ENCODE peak calls at places on chromosomes 16 and 17, in nine cellular contexts. J is left ventricle myocardium inferior, U is thoracic aorta, A is retinal pigment epithelial cell, W is lower lobe of right lung, M is upper lobe of right lung, G is astrocyte of the spinal cord, H is brain microvascular endothelial cell, V is neural progenitor cell. D is an unnamed sample.
A peak's percentile ranks its signal among the peaks of the same experiment; 100 is the strongest.

GRCh38 chr17:81824595-81824994 is 8.5 kb downstream of the MCRIP1 start:
- DNase-seq in J (no peak), U (no peak), A (no peak), W (no peak), M (no peak), G (no peak), H (no peak), V (no peak), D (no peak)

GRCh38 chr16:57102888-57103879 is 10.8 kb downstream of the CPNE2 start:
- DNase-seq in J (no peak), U (no peak), A (no peak), W (no peak), M (no peak), G (no peak), H (no peak), V (no peak), D (no peak)

GRCh38 chr16:29974291-29975133 is 844 bp downstream of the TAOK2 start:
- DNase-seq in J (no peak), U (no peak), A (no peak), W (peak; percentile 59), M (peak; percentile 70), G (no peak), H (no peak), V (peak; percentile 36), D (no peak)

GRCh38 chr17:41801374-41802062 is 10.2 kb downstream of the P3H4 start:
- DNase-seq in J (peak; percentile 84), U (peak; percentile 51), A (no peak), W (peak; percentile 87), M (peak; percentile 89), G (peak; percentile 74), H (peak; percentile 64), V (peak; percentile 87), D (no peak)

GRCh38 chr17:28861393-28862203 is 6.8 kb downstream of the ERAL1 start:
- DNase-seq in J (no peak), U (no peak), A (no peak), W (no peak), M (no peak), G (no peak), H (no peak), V (no peak), D (no peak)

GRCh38 chr17:80675451-80676095 is 130.9 kb downstream of the RPTOR start:
- DNase-seq in J (no peak), U (no peak), A (no peak), W (no peak), M (no peak), G (no peak), H (no peak), V (no peak), D (no peak)

GRCh38 chr16:14545346-14545884 is 84.6 kb downstream of the PARN start:
- DNase-seq in J (no peak), U (no peak), A (no peak), W (no peak), M (no peak), G (peak; percentile 52), H (peak; percentile 27), V (no peak), D (no peak)

GRCh38 chr17:69607162-69607834 is 192.8 kb downstream of the MAP2K6 start:
- DNase-seq in J (peak; percentile 77), U (no peak), A (peak; percentile 47), W (peak; percentile 73), M (peak; percentile 78), G (peak; percentile 88), H (peak; percentile 79), V (peak; percentile 84), D (peak; percentile 46)

GRCh38 chr16:9079430-9079812 is 12.0 kb upstream of the HAPSTR1 start:
- DNase-seq in J (no peak), U (no peak), A (no peak), W (no peak), M (no peak), G (no peak), H (no peak), V (no peak), D (no peak)

GRCh38 chr17:79821331-79822095 is 17.7 kb downstream of the CBX4 start:
- DNase-seq in J (no peak), U (no peak), A (no peak), W (no peak), M (no peak), G (no peak), H (no peak), V (no peak), D (no peak)

GRCh38 chr17:30336369-30337171 is 2.7 kb upstream of the TMIGD1 start:
- DNase-seq in J (no peak), U (no peak), A (no peak), W (no peak), M (no peak), G (peak; percentile 61), H (peak; percentile 56), V (peak; percentile 67), D (no peak)
- TF ChIP-seq CTCF in J (peak; percentile 59), U (peak; percentile 41), A (peak; percentile 57), W (peak; percentile 62), M (peak; percentile 70), G (peak; percentile 53), H (peak; percentile 67), V (peak; percentile 69), D (peak; percentile 51)

DNA sequence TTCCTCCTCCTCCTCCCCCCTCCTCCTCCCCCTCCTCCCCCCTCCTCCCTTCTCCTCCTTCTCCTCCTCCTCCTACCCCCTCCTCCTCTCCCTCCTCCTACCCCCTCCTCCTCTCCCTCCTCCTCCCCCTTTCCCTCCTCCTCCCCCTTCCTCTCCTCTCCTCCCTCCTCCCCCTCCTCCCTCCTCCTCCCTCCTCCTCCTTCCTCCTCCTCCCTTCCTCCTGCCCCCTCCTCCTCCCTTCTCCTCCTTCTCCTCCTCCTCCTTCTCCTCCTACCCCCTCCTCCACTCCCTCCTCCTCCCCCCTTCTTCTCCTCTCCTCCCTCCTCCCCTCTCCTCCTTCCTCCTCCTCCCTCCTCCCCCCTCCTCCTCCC is 6.6 kb upstream of the PDP2 start:
- DNase-seq in J (no peak), U (no peak), A (no peak), W (no peak), M (no peak), G (no peak), H (no peak), V (no peak), D (no peak)
- H3K4me3 ChIP-seq in J (peak overlapping the region; percentile 56), U (no peak overlapping the region), A (no peak overlapping the region), W (no peak overlapping the region), M (no peak overlapping the region), G (no peak overlapping the region), H (no peak overlapping the region), V (no peak overlapping the region), D (no peak overlapping the region)

GRCh38 chr17:11239379-11239970 is 1.5 kb upstream of the SHISA6 start:
- DNase-seq in J (no peak), U (no peak), A (no peak), W (no peak), M (no peak), G (no peak), H (no peak), V (no peak), D (no peak)

GRCh38 chr17:11240841-11241610 is at the start of gene SHISA6:
- DNase-seq in J (no peak), U (no peak), A (no peak), W (no peak), M (no peak), G (no peak), H (no peak), V (peak; percentile 80), D (no peak)

GRCh38 chr17:11238710-11239109 is 2.3 kb upstream of the SHISA6 start:
- DNase-seq in J (no peak), U (no peak), A (no peak), W (no peak), M (no peak), G (no peak), H (no peak), V (no peak), D (no peak)

GRCh38 chr17:11241611-11242226 is 706 bp downstream of the SHISA6 start:
- DNase-seq in J (no peak), U (no peak), A (no peak), W (peak; percentile 54), M (no peak), G (no peak), H (no peak), V (no peak), D (no peak)

GRCh38 chr17:11240041-11240801 is 792 bp upstream of the SHISA6 start:
- DNase-seq in J (no peak), U (no peak), A (no peak), W (no peak), M (no peak), G (no peak), H (no peak), V (peak; percentile 83), D (no peak)
- TF ChIP-seq CTCF in J (peak; percentile 12), U (no peak), A (no peak), W (no peak), M (no peak), G (no peak), H (no peak), V (peak; percentile 46), D (no peak)

GRCh38 chr17:47839899-47840741 is 953 bp downstream of the SCRN2 start:
- DNase-seq in J (no peak), U (no peak), A (no peak), W (no peak), M (no peak), G (no peak), H (no peak), V (no peak), D (no peak)
- H3K4me3 ChIP-seq in J (peak overlapping the region; percentile 87), U (peak overlapping the region; percentile 96), A (peak overlapping the region; percentile 93), W (peak overlapping the region; percentile 99), M (peak overlapping the region; percentile 94), G (peak overlapping the region; percentile 66), H (peak overlapping the region; percentile 75), V (peak overlapping the region; percentile 70), D (peak overlapping the region; percentile 92)

DNA sequence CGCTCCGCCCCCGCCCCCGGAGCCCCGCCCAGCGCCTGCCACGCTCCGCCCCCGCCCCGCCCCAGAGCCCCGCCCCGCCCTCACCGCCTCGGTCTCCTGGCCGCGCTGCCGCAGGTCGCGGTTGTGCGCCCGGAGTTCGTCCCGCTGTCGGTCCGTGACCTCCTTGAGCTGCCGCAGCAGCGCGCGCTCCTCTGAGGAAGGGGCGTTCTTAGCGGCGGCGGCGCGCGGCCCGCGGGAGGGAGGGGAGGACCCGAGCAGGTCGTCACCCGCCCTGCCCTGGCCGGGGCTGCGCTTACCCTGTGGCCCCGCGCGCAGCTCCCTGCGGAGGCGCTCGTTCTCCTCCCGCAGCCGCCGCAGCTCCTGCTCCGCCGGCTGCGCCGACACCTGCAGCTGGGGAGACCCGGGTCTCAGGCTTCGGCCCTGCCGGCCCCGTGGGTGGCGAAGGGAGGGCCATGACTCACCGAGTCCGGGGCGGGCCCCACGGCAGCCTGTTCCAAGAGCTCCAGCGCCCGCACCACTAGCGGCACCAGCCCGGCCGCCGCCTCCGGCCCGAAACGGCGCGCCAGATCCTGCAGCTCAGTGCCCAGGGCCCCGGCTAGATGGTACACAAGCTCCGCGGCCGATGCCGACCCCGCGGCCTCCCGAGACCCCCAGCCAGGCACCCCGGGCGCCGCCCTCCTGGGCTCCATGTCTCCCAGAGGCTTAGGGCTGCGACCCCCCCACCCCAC is 386 bp downstream of the RILP start:
- DNase-seq in J (peak; percentile 85), U (peak; percentile 63), A (peak; percentile 46), W (peak; percentile 90), M (peak; percentile 94), G (peak; percentile 92), H (peak; percentile 83), V (peak; percentile 96), D (peak; percentile 43)
- TF ChIP-seq CTCF in J (no peak), U (no peak), A (no peak), W (no peak), M (no peak), G (no peak), H (no peak), V (no peak), D (no peak)

DNA sequence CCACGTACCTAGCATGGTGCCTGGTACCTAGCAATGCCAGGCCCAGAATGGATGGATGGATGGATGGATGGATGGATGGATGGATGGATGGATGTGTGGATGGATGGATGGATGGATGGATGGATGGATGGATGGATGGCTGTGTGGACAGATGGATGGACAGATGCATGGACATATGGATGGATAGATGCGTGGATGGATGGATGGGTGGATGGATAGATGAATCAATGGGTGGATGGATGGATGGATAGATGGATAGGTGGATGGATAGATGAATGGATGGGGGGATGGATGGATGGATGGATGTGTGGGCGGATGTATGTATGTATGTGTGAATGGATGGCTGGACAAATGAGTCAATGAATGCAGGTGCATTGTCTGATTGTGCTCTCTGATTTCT is 12.6 kb downstream of the GPR139 start:
- DNase-seq in J (no peak), U (no peak), A (no peak), W (no peak), M (no peak), G (no peak), H (no peak), V (no peak), D (no peak)
- H3K4me3 ChIP-seq in J (no peak overlapping the region), U (no peak overlapping the region), A (no peak overlapping the region), W (no peak overlapping the region), M (no peak overlapping the region), G (no peak overlapping the region), H (no peak overlapping the region), V (no peak overlapping the region), D (no peak overlapping the region)

D was measured in AG09309.